ENCODE peak calls at places on chromosomes 1 and 21, in seven cellular contexts. One of them, this sample, is unnamed. For H3K27me3, the result is how much of the 10 kb centered on the place peaks cover.

GRCh38 chr21:20943476-20944085 is 54.6 kb upstream of the NCAM2 start:
- DNase-seq in CD8-positive, alpha-beta memory T cell: no peak
- DNase-seq in body of pancreas: no peak
- DNase-seq in heart left ventricle: no peak
- DNase-seq in ascending aorta: no peak
- DNase-seq in CD4-positive, alpha-beta T cell: no peak
- DNase-seq in CD8-positive, alpha-beta T cell: no peak
- DNase-seq in this sample: no peak

GRCh38 chr1:20165522-20165951 is 20.4 kb upstream of the UBXN10 start:
- DNase-seq in CD8-positive, alpha-beta memory T cell: no peak
- DNase-seq in body of pancreas: no peak
- DNase-seq in heart left ventricle: no peak
- DNase-seq in ascending aorta: no peak
- DNase-seq in CD4-positive, alpha-beta T cell: no peak
- DNase-seq in CD8-positive, alpha-beta T cell: no peak
- DNase-seq in this sample: peak

GRCh38 chr1:180178511-180179161 is 24.0 kb downstream of the QSOX1 start:
- DNase-seq in CD8-positive, alpha-beta memory T cell: peak
- DNase-seq in body of pancreas: peak
- DNase-seq in heart left ventricle: peak
- DNase-seq in ascending aorta: no peak
- DNase-seq in CD4-positive, alpha-beta T cell: peak
- DNase-seq in CD8-positive, alpha-beta T cell: peak
- DNase-seq in this sample: peak

GRCh38 chr1:185559684-185560310 is 174.4 kb upstream of the HMCN1 start:
- DNase-seq in CD8-positive, alpha-beta memory T cell: peak
- DNase-seq in body of pancreas: peak
- DNase-seq in heart left ventricle: peak
- DNase-seq in ascending aorta: no peak
- DNase-seq in CD4-positive, alpha-beta T cell: peak
- DNase-seq in CD8-positive, alpha-beta T cell: peak
- DNase-seq in this sample: peak

GRCh38 chr1:236760986-236761385 is 34.1 kb upstream of the MTR start:
- DNase-seq in CD8-positive, alpha-beta memory T cell: no peak
- DNase-seq in body of pancreas: no peak
- DNase-seq in heart left ventricle: no peak
- DNase-seq in ascending aorta: no peak
- DNase-seq in CD4-positive, alpha-beta T cell: no peak
- DNase-seq in CD8-positive, alpha-beta T cell: no peak
- DNase-seq in this sample: no peak

GRCh38 chr1:156347337-156347736 is 9.0 kb downstream of the TSACC start:
- DNase-seq in CD8-positive, alpha-beta memory T cell: no peak
- DNase-seq in body of pancreas: no peak
- DNase-seq in heart left ventricle: no peak
- DNase-seq in ascending aorta: no peak
- DNase-seq in CD4-positive, alpha-beta T cell: no peak
- DNase-seq in CD8-positive, alpha-beta T cell: no peak
- DNase-seq in this sample: peak

GRCh38 chr1:47885062-47885461 is 112.1 kb downstream of the TRABD2B start:
- DNase-seq in CD8-positive, alpha-beta memory T cell: no peak
- DNase-seq in body of pancreas: no peak
- DNase-seq in heart left ventricle: no peak
- DNase-seq in ascending aorta: no peak
- DNase-seq in CD4-positive, alpha-beta T cell: no peak
- DNase-seq in CD8-positive, alpha-beta T cell: no peak
- DNase-seq in this sample: no peak

GRCh38 chr1:94942171-94943128 is 15.5 kb upstream of the CNN3 start:
- DNase-seq in CD8-positive, alpha-beta memory T cell: no peak
- DNase-seq in body of pancreas: peak
- DNase-seq in heart left ventricle: no peak
- DNase-seq in ascending aorta: no peak
- DNase-seq in CD4-positive, alpha-beta T cell: no peak
- DNase-seq in CD8-positive, alpha-beta T cell: no peak
- DNase-seq in this sample: no peak

DNA sequence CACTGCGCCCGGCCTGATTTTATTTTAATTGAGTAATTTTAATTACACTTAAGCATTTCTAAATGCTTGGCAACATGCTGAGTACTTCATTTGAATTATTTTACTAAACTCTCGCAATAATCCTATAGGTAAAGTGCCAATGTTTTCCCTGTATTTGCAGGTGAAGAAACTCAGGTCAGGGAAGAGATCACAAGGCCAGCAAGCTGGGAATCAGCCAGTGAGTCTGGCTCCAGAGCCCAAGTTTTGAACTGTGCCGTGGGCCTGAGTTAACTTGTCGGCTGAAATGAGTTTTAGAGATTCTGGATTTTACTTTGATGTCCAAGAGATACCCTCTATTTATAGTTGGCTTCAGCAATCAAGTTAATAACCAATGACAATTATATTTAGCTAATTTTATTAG is 141.4 kb downstream of the CNIH3 start:
- DNase-seq in CD8-positive, alpha-beta memory T cell: no peak
- DNase-seq in body of pancreas: no peak
- DNase-seq in heart left ventricle: no peak
- DNase-seq in ascending aorta: no peak
- DNase-seq in CD4-positive, alpha-beta T cell: no peak
- DNase-seq in CD8-positive, alpha-beta T cell: no peak
- DNase-seq in this sample: no peak
- H3K27me3 ChIP-seq in CD8-positive, alpha-beta memory T cell: under half
- H3K27me3 ChIP-seq in body of pancreas: under half
- H3K27me3 ChIP-seq in heart left ventricle: under half
- H3K27me3 ChIP-seq in ascending aorta: under half
- H3K27me3 ChIP-seq in CD4-positive, alpha-beta T cell: under half
- H3K27me3 ChIP-seq in CD8-positive, alpha-beta T cell: under half
- H3K27me3 ChIP-seq in this sample: under half

DNA sequence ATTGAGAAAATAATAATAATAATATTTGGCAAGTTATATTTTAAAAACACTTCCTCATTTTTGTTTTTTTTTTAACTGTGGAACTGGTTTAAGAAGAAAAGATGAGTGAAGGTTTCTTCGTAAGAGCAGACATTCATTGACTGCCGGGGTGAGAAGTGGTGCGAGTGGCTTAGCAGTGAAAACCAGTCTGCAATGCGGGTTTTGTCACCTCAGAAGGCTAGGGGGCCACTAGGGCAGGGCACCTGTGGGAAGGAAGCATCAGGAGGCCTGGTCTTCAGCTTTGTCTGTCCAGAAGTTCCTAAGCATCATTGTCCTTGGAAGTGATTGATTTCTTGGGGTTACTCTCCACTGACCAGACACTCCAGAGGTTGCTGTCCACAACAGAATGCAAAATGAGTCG is 339.2 kb downstream of the ZNF326 start:
- DNase-seq in CD8-positive, alpha-beta memory T cell: no peak
- DNase-seq in body of pancreas: no peak
- DNase-seq in heart left ventricle: no peak
- DNase-seq in ascending aorta: no peak
- DNase-seq in CD4-positive, alpha-beta T cell: no peak
- DNase-seq in CD8-positive, alpha-beta T cell: no peak
- DNase-seq in this sample: no peak
- H3K27ac ChIP-seq in CD8-positive, alpha-beta memory T cell: no peak
- H3K27ac ChIP-seq in body of pancreas: no peak
- H3K27ac ChIP-seq in heart left ventricle: no peak
- H3K27ac ChIP-seq in ascending aorta: no peak
- H3K27ac ChIP-seq in CD4-positive, alpha-beta T cell: no peak
- H3K27ac ChIP-seq in CD8-positive, alpha-beta T cell: no peak
- H3K27ac ChIP-seq in this sample: no peak

DNA sequence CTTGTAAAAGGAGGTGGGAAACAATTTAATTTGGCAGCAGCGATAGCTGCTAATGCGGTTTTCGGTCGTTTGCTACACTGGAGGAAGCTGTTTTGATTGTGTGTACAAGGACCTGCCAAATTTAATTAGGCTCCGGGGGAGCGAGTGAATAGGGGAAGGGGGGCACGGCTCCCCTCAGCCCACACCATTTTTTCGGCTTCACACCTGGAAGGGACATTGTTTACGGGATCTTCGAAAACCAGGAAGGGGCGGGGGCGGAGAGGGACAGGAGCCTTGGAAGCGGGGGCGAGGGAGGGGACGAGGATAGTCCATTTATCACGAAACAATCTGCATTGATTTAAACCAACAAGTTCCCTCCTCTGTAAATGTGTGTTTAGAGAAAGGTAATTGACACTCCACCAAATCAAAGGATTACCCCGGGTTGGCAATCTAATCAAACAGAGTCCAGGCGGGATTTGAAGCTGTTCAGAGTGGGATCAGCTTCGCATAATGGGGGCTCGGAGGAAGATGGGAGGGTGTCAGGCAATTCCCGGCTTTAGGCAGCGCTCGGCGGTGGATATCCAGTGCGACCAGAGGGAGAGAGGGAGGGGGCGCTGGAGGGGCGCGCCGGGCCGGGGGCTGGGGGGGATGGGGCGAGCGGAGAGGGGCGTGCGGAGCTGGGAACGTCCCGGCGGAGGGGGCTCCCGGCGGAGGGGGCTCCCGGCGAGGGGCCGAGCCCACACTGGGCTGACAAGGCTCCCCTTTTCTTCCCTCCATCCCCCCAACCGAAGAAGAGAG is 9.8 kb downstream of the PAX7 start:
- DNase-seq in CD8-positive, alpha-beta memory T cell: no peak
- DNase-seq in body of pancreas: no peak
- DNase-seq in heart left ventricle: no peak
- DNase-seq in ascending aorta: no peak
- DNase-seq in CD4-positive, alpha-beta T cell: no peak
- DNase-seq in CD8-positive, alpha-beta T cell: no peak
- DNase-seq in this sample: no peak
- H3K27me3 ChIP-seq in CD8-positive, alpha-beta memory T cell: half or more
- H3K27me3 ChIP-seq in body of pancreas: under half
- H3K27me3 ChIP-seq in heart left ventricle: half or more
- H3K27me3 ChIP-seq in ascending aorta: under half
- H3K27me3 ChIP-seq in CD4-positive, alpha-beta T cell: half or more
- H3K27me3 ChIP-seq in CD8-positive, alpha-beta T cell: half or more
- H3K27me3 ChIP-seq in this sample: half or more

DNA sequence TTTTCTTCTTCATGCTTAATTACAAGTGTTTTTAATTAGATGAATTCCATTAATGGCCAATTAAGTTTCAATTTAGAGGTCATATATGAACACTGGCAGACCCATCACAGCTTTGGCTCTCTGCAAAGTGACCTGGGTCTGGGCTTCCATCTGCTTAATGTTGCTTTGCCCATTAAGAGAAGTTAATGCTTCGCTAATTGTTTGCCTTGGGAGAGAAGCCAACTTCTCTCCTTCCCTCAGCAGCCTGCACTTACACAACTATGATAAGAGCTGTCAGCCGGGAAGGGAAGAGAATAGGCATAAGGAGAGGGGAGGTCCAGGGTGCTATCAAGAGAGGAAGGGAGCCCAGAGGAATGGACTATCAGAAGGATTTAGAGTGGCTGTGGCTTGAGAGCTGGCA is 29.0 kb upstream of the CCDC190 start:
- DNase-seq in CD8-positive, alpha-beta memory T cell: no peak
- DNase-seq in body of pancreas: no peak
- DNase-seq in heart left ventricle: no peak
- DNase-seq in ascending aorta: no peak
- DNase-seq in CD4-positive, alpha-beta T cell: no peak
- DNase-seq in CD8-positive, alpha-beta T cell: no peak
- DNase-seq in this sample: no peak
- H3K27ac ChIP-seq in CD8-positive, alpha-beta memory T cell: no peak
- H3K27ac ChIP-seq in body of pancreas: no peak
- H3K27ac ChIP-seq in heart left ventricle: no peak
- H3K27ac ChIP-seq in ascending aorta: no peak
- H3K27ac ChIP-seq in CD4-positive, alpha-beta T cell: no peak
- H3K27ac ChIP-seq in CD8-positive, alpha-beta T cell: no peak
- H3K27ac ChIP-seq in this sample: no peak

GRCh38 chr1:107019166-107019565 is 37.3 kb upstream of the PRMT6 start:
- DNase-seq in CD8-positive, alpha-beta memory T cell: no peak
- DNase-seq in body of pancreas: no peak
- DNase-seq in heart left ventricle: no peak
- DNase-seq in ascending aorta: no peak
- DNase-seq in CD4-positive, alpha-beta T cell: no peak
- DNase-seq in CD8-positive, alpha-beta T cell: no peak
- DNase-seq in this sample: no peak
- H3K27me3 ChIP-seq in CD8-positive, alpha-beta memory T cell: under half
- H3K27me3 ChIP-seq in body of pancreas: under half
- H3K27me3 ChIP-seq in heart left ventricle: under half
- H3K27me3 ChIP-seq in ascending aorta: under half
- H3K27me3 ChIP-seq in CD4-positive, alpha-beta T cell: under half
- H3K27me3 ChIP-seq in CD8-positive, alpha-beta T cell: under half
- H3K27me3 ChIP-seq in this sample: under half